ENCODE peak calls at places on chromosomes 3 and 15, in seven cellular contexts. One of them, this sample, is unnamed.
A peak's percentile ranks its signal among the peaks of the same experiment; 100 is the strongest.

GRCh38 chr15:40233727-40234577 is 4.9 kb upstream of the PAK6 start:
- DNase-seq in endothelial cell of umbilical vein: no peak
- DNase-seq in cardiac muscle cell: no peak
- DNase-seq in left ventricle myocardium inferior: no peak
- DNase-seq in psoas muscle: no peak
- DNase-seq in kidney epithelial cell: no peak
- DNase-seq in uterus: no peak
- DNase-seq in this sample: no peak

GRCh38 chr3:136280961-136281360 is 30.8 kb downstream of the PCCB start:
- DNase-seq in cardiac muscle cell: no peak
- DNase-seq in kidney epithelial cell: no peak
- DNase-seq in uterus: no peak
- DNase-seq in psoas muscle: no peak
- DNase-seq in left ventricle myocardium inferior: no peak
- DNase-seq in endothelial cell of umbilical vein: no peak
- DNase-seq in this sample: no peak

GRCh38 chr3:140432176-140432753 is 245.6 kb upstream of the TRIM42 start:
- DNase-seq in psoas muscle: no peak
- DNase-seq in cardiac muscle cell: no peak
- DNase-seq in left ventricle myocardium inferior: no peak
- DNase-seq in endothelial cell of umbilical vein: peak; percentile 71
- DNase-seq in uterus: no peak
- DNase-seq in kidney epithelial cell: peak; percentile 61
- DNase-seq in this sample: no peak

GRCh38 chr3:35487396-35487795 is 151.9 kb upstream of the ARPP21 start:
- DNase-seq in psoas muscle: no peak
- DNase-seq in left ventricle myocardium inferior: no peak
- DNase-seq in uterus: no peak
- DNase-seq in kidney epithelial cell: no peak
- DNase-seq in endothelial cell of umbilical vein: no peak
- DNase-seq in cardiac muscle cell: peak; percentile 53
- DNase-seq in this sample: no peak

GRCh38 chr15:29428925-29429573 is 159.4 kb upstream of the NSMCE3 start:
- DNase-seq in left ventricle myocardium inferior: no peak
- DNase-seq in kidney epithelial cell: no peak
- DNase-seq in cardiac muscle cell: no peak
- DNase-seq in psoas muscle: no peak
- DNase-seq in uterus: no peak
- DNase-seq in endothelial cell of umbilical vein: no peak
- DNase-seq in this sample: no peak

GRCh38 chr3:140233702-140234101 is 298.7 kb downstream of the CLSTN2 start:
- DNase-seq in endothelial cell of umbilical vein: no peak
- DNase-seq in left ventricle myocardium inferior: no peak
- DNase-seq in uterus: no peak
- DNase-seq in cardiac muscle cell: no peak
- DNase-seq in psoas muscle: no peak
- DNase-seq in kidney epithelial cell: no peak
- DNase-seq in this sample: no peak

GRCh38 chr15:27492021-27492621 is 521.1 kb downstream of the GABRG3 start:
- DNase-seq in uterus: no peak
- DNase-seq in left ventricle myocardium inferior: no peak
- DNase-seq in kidney epithelial cell: no peak
- DNase-seq in endothelial cell of umbilical vein: no peak
- DNase-seq in cardiac muscle cell: no peak
- DNase-seq in psoas muscle: no peak
- DNase-seq in this sample: no peak

GRCh38 chr15:77654975-77655374 is 22.3 kb upstream of the LINGO1 start:
- DNase-seq in endothelial cell of umbilical vein: no peak
- DNase-seq in uterus: no peak
- DNase-seq in left ventricle myocardium inferior: no peak
- DNase-seq in kidney epithelial cell: no peak
- DNase-seq in psoas muscle: no peak
- DNase-seq in cardiac muscle cell: peak; percentile 58
- DNase-seq in this sample: no peak

GRCh38 chr15:62165793-62166380 is 802 bp upstream of the C2CD4B start:
- DNase-seq in endothelial cell of umbilical vein: peak; percentile 88
- DNase-seq in left ventricle myocardium inferior: no peak
- DNase-seq in uterus: no peak
- DNase-seq in psoas muscle: no peak
- DNase-seq in cardiac muscle cell: no peak
- DNase-seq in kidney epithelial cell: no peak
- DNase-seq in this sample: no peak

GRCh38 chr3:23344886-23345285 is 141.8 kb downstream of the UBE2E2 start:
- DNase-seq in left ventricle myocardium inferior: no peak
- DNase-seq in kidney epithelial cell: no peak
- DNase-seq in psoas muscle: no peak
- DNase-seq in cardiac muscle cell: no peak
- DNase-seq in endothelial cell of umbilical vein: no peak
- DNase-seq in uterus: no peak
- DNase-seq in this sample: no peak

GRCh38 chr3:72523409-72524172 is 324.7 kb downstream of the SHQ1 start:
- DNase-seq in left ventricle myocardium inferior: peak; percentile 21
- DNase-seq in uterus: no peak
- DNase-seq in cardiac muscle cell: no peak
- DNase-seq in psoas muscle: peak; percentile 16
- DNase-seq in endothelial cell of umbilical vein: no peak
- DNase-seq in kidney epithelial cell: no peak
- DNase-seq in this sample: peak; percentile 55

GRCh38 chr15:79858469-79858868 is 38.3 kb downstream of the MTHFS start:
- DNase-seq in endothelial cell of umbilical vein: no peak
- DNase-seq in psoas muscle: no peak
- DNase-seq in cardiac muscle cell: no peak
- DNase-seq in kidney epithelial cell: no peak
- DNase-seq in left ventricle myocardium inferior: no peak
- DNase-seq in uterus: no peak
- DNase-seq in this sample: no peak

GRCh38 chr3:94303897-94304296 is 241.0 kb downstream of the NSUN3 start:
- DNase-seq in uterus: no peak
- DNase-seq in endothelial cell of umbilical vein: no peak
- DNase-seq in left ventricle myocardium inferior: peak; percentile 20
- DNase-seq in cardiac muscle cell: peak; percentile 24
- DNase-seq in kidney epithelial cell: no peak
- DNase-seq in psoas muscle: no peak
- DNase-seq in this sample: no peak

GRCh38 chr3:43138488-43139231 is 32.8 kb upstream of the POMGNT2 start:
- DNase-seq in kidney epithelial cell: no peak
- DNase-seq in endothelial cell of umbilical vein: no peak
- DNase-seq in psoas muscle: no peak
- DNase-seq in left ventricle myocardium inferior: no peak
- DNase-seq in cardiac muscle cell: no peak
- DNase-seq in uterus: no peak
- DNase-seq in this sample: no peak

GRCh38 chr3:184409946-184410500 is 30.2 kb downstream of the CHRD start:
- DNase-seq in endothelial cell of umbilical vein: no peak
- DNase-seq in psoas muscle: no peak
- DNase-seq in kidney epithelial cell: no peak
- DNase-seq in cardiac muscle cell: no peak
- DNase-seq in uterus: no peak
- DNase-seq in left ventricle myocardium inferior: no peak
- DNase-seq in this sample: no peak

GRCh38 chr3:21682231-21682630 is 68.8 kb downstream of the ZNF385D start:
- DNase-seq in kidney epithelial cell: no peak
- DNase-seq in endothelial cell of umbilical vein: no peak
- DNase-seq in left ventricle myocardium inferior: no peak
- DNase-seq in uterus: no peak
- DNase-seq in cardiac muscle cell: no peak
- DNase-seq in psoas muscle: no peak
- DNase-seq in this sample: no peak

GRCh38 chr3:184230081-184230602 is 757 bp downstream of the VWA5B2 start:
- DNase-seq in uterus: no peak
- DNase-seq in endothelial cell of umbilical vein: no peak
- DNase-seq in kidney epithelial cell: no peak
- DNase-seq in left ventricle myocardium inferior: no peak
- DNase-seq in cardiac muscle cell: peak; percentile 20
- DNase-seq in psoas muscle: no peak
- DNase-seq in this sample: no peak

GRCh38 chr3:160554980-160555379 is 10.4 kb downstream of the KPNA4 start:
- DNase-seq in kidney epithelial cell: no peak
- DNase-seq in endothelial cell of umbilical vein: no peak
- DNase-seq in cardiac muscle cell: no peak
- DNase-seq in left ventricle myocardium inferior: no peak
- DNase-seq in uterus: no peak
- DNase-seq in psoas muscle: no peak
- DNase-seq in this sample: no peak

DNA sequence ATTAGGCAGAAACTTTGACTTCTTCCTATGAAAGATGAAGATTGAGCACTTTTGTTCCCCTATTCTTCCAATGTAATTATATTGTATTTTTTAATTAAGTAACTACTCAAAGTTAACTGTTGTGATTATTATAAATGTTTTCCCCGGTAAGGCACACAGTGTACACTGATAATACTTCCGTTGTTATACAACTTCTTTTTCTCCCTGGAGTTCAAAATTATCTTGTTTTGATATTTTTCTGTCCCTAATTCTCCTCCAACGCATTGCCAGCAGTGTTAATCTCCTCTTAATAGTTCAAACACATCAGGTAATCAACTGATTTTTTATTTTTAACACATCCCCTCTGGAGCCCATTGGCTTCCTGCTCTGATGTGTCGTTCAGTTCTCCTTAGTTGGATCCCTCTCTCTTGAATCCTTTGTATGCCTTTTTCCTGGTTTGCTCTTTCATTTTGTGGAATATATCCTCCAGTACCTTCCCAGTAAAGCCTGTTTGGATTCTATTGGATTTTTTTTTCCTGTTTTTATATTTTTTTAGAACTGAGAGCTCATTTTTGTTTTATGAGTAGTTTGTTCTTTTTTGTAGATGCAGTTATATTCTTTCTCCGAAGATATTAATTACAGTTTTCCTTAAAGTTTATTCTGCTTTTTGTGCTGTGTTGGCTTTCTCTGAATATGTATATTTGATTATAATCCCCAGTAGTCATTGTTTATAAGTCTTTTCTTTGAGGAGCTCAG is 32.2 kb upstream of the MFSD1 start:
- DNase-seq in uterus: no peak
- DNase-seq in kidney epithelial cell: no peak
- DNase-seq in cardiac muscle cell: no peak
- DNase-seq in endothelial cell of umbilical vein: no peak
- DNase-seq in left ventricle myocardium inferior: no peak
- DNase-seq in psoas muscle: no peak
- DNase-seq in this sample: no peak
- H3K4me3 ChIP-seq in uterus: no peak overlapping the region
- H3K4me3 ChIP-seq in kidney epithelial cell: no peak overlapping the region
- H3K4me3 ChIP-seq in cardiac muscle cell: no peak overlapping the region
- H3K4me3 ChIP-seq in endothelial cell of umbilical vein: no peak overlapping the region
- H3K4me3 ChIP-seq in left ventricle myocardium inferior: no peak overlapping the region
- H3K4me3 ChIP-seq in psoas muscle: no peak overlapping the region
- H3K4me3 ChIP-seq in this sample: no peak overlapping the region

DNA sequence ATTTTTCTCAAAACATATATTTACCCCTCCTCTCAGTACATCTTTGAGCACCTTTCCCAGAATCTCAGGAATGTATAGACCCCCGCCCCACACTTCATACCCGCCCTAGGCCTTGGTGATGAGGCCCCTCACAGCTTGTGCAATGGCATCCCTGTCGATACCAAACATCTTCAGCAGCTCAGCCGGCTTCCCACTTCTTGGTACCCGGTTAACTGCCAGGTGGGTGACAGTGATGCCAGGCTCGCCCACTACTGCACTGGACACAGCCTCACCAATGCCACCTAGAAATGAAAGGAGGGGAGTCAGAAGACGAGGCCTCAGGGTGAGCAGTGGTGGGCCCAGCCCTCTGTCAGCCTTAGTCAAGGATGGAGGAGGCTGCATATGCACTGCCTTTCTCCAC is 30.2 kb downstream of the TKT start:
- DNase-seq in kidney epithelial cell: no peak
- DNase-seq in psoas muscle: no peak
- DNase-seq in uterus: no peak
- DNase-seq in left ventricle myocardium inferior: no peak
- DNase-seq in cardiac muscle cell: no peak
- DNase-seq in endothelial cell of umbilical vein: no peak
- DNase-seq in this sample: no peak
- H3K36me3 ChIP-seq in kidney epithelial cell: peaks cover 25% of the 10 kb centered on the region
- H3K36me3 ChIP-seq in psoas muscle: peaks cover 79% of the 10 kb centered on the region
- H3K36me3 ChIP-seq in uterus: no peaks in the 10 kb centered on the region
- H3K36me3 ChIP-seq in left ventricle myocardium inferior: peaks cover 78% of the 10 kb centered on the region
- H3K36me3 ChIP-seq in cardiac muscle cell: peaks cover 55% of the 10 kb centered on the region
- H3K36me3 ChIP-seq in endothelial cell of umbilical vein: peaks cover 65% of the 10 kb centered on the region
- H3K36me3 ChIP-seq in this sample: peaks cover 74% of the 10 kb centered on the region

GRCh38 chr3:47370887-47371697 is 9.7 kb upstream of the PTPN23 start:
- DNase-seq in psoas muscle: no peak
- DNase-seq in endothelial cell of umbilical vein: no peak
- DNase-seq in left ventricle myocardium inferior: no peak
- DNase-seq in cardiac muscle cell: peak; percentile 16
- DNase-seq in kidney epithelial cell: no peak
- DNase-seq in uterus: no peak
- DNase-seq in this sample: no peak
- H3K4me3 ChIP-seq in psoas muscle: no peak overlapping the region
- H3K4me3 ChIP-seq in endothelial cell of umbilical vein: no peak overlapping the region
- H3K4me3 ChIP-seq in left ventricle myocardium inferior: no peak overlapping the region
- H3K4me3 ChIP-seq in cardiac muscle cell: no peak overlapping the region
- H3K4me3 ChIP-seq in kidney epithelial cell: no peak overlapping the region
- H3K4me3 ChIP-seq in uterus: no peak overlapping the region
- H3K4me3 ChIP-seq in this sample: no peak overlapping the region

GRCh38 chr3:146077181-146077580 is 83.8 kb downstream of the PLOD2 start:
- DNase-seq in left ventricle myocardium inferior: no peak
- DNase-seq in kidney epithelial cell: no peak
- DNase-seq in endothelial cell of umbilical vein: no peak
- DNase-seq in psoas muscle: no peak
- DNase-seq in cardiac muscle cell: no peak
- DNase-seq in uterus: no peak
- DNase-seq in this sample: no peak

GRCh38 chr3:146071636-146072035 is 89.3 kb downstream of the PLOD2 start:
- DNase-seq in left ventricle myocardium inferior: no peak
- DNase-seq in endothelial cell of umbilical vein: no peak
- DNase-seq in kidney epithelial cell: no peak
- DNase-seq in uterus: no peak
- DNase-seq in psoas muscle: no peak
- DNase-seq in cardiac muscle cell: no peak
- DNase-seq in this sample: no peak

GRCh38 chr3:146072824-146073223 is 88.2 kb downstream of the PLOD2 start:
- DNase-seq in cardiac muscle cell: peak; percentile 47
- DNase-seq in left ventricle myocardium inferior: no peak
- DNase-seq in psoas muscle: no peak
- DNase-seq in uterus: no peak
- DNase-seq in endothelial cell of umbilical vein: no peak
- DNase-seq in kidney epithelial cell: no peak
- DNase-seq in this sample: no peak

GRCh38 chr3:146067048-146067447 is 93.9 kb downstream of the PLOD2 start:
- DNase-seq in psoas muscle: no peak
- DNase-seq in left ventricle myocardium inferior: no peak
- DNase-seq in kidney epithelial cell: peak; percentile 25
- DNase-seq in endothelial cell of umbilical vein: no peak
- DNase-seq in uterus: no peak
- DNase-seq in cardiac muscle cell: no peak
- DNase-seq in this sample: no peak

DNA sequence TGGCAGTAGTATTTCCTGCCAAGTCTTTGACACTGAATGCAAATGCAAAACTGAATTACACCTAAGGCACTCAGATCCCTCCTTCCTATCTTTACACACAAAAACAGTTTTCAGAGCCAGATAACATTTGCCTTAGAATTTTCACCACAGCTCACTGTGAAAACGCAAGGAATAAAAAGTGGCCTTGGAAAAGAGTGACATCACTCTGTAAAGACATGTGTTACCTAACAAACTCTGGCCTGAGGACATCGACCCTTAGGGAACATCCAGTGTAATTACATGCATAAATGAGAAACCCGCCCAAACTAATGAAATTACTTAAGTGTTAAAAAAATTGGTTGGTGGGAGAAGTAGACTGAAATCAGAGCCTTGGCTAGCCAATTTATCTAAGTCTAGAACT is 88.9 kb downstream of the PLOD2 start:
- DNase-seq in kidney epithelial cell: no peak
- DNase-seq in uterus: no peak
- DNase-seq in left ventricle myocardium inferior: no peak
- DNase-seq in endothelial cell of umbilical vein: no peak
- DNase-seq in cardiac muscle cell: no peak
- DNase-seq in psoas muscle: no peak
- DNase-seq in this sample: no peak
- H3K36me3 ChIP-seq in kidney epithelial cell: no peaks in the 10 kb centered on the region
- H3K36me3 ChIP-seq in uterus: no peaks in the 10 kb centered on the region
- H3K36me3 ChIP-seq in left ventricle myocardium inferior: peaks cover 38% of the 10 kb centered on the region
- H3K36me3 ChIP-seq in endothelial cell of umbilical vein: peaks cover 6% of the 10 kb centered on the region
- H3K36me3 ChIP-seq in cardiac muscle cell: peaks cover 54% of the 10 kb centered on the region
- H3K36me3 ChIP-seq in psoas muscle: peaks cover 7% of the 10 kb centered on the region
- H3K36me3 ChIP-seq in this sample: no peaks in the 10 kb centered on the region

This sample was measured in adrenal gland.